ENCODE peak calls at places on chromosomes 2 and 18, in seven cellular contexts. One of them, this sample, is unnamed.

GRCh38 chr2:85428343-85428881 is 9.9 kb downstream of the SH2D6 start:
- DNase-seq in nephron progenitor cell: no peak
- DNase-seq in foreskin fibroblast: peak
- DNase-seq in GM12865: no peak
- DNase-seq in endodermal cell: no peak
- DNase-seq in AG09319: no peak
- DNase-seq in uterus: no peak
- DNase-seq in this sample: no peak

GRCh38 chr2:210964141-210964764 is 407.9 kb downstream of the CPS1 start:
- DNase-seq in foreskin fibroblast: no peak
- DNase-seq in AG09319: no peak
- DNase-seq in endodermal cell: no peak
- DNase-seq in GM12865: no peak
- DNase-seq in uterus: no peak
- DNase-seq in nephron progenitor cell: no peak
- DNase-seq in this sample: no peak

GRCh38 chr2:107325983-107326786 is 440.2 kb upstream of the ST6GAL2 start:
- DNase-seq in endodermal cell: no peak
- DNase-seq in GM12865: no peak
- DNase-seq in nephron progenitor cell: no peak
- DNase-seq in AG09319: no peak
- DNase-seq in foreskin fibroblast: peak
- DNase-seq in uterus: no peak
- DNase-seq in this sample: no peak

GRCh38 chr2:95008311-95008710 is 17.2 kb upstream of the MAL start:
- DNase-seq in AG09319: no peak
- DNase-seq in nephron progenitor cell: no peak
- DNase-seq in foreskin fibroblast: no peak
- DNase-seq in uterus: no peak
- DNase-seq in endodermal cell: no peak
- DNase-seq in GM12865: no peak
- DNase-seq in this sample: no peak

GRCh38 chr2:168819829-168820489 is 17.5 kb downstream of the NOSTRIN start:
- DNase-seq in foreskin fibroblast: no peak
- DNase-seq in uterus: no peak
- DNase-seq in endodermal cell: no peak
- DNase-seq in nephron progenitor cell: no peak
- DNase-seq in AG09319: no peak
- DNase-seq in GM12865: no peak
- DNase-seq in this sample: no peak

GRCh38 chr18:12946549-12947354 is 1.1 kb upstream of the SEH1L start:
- DNase-seq in AG09319: peak
- DNase-seq in nephron progenitor cell: peak
- DNase-seq in GM12865: peak
- DNase-seq in endodermal cell: peak
- DNase-seq in foreskin fibroblast: peak
- DNase-seq in uterus: peak
- DNase-seq in this sample: no peak

GRCh38 chr2:144462266-144462665 is 57.7 kb downstream of the ZEB2 start:
- DNase-seq in foreskin fibroblast: no peak
- DNase-seq in GM12865: no peak
- DNase-seq in nephron progenitor cell: no peak
- DNase-seq in AG09319: no peak
- DNase-seq in endodermal cell: no peak
- DNase-seq in uterus: no peak
- DNase-seq in this sample: no peak

GRCh38 chr2:17757321-17757720 is 3.4 kb downstream of the GEN1 start:
- DNase-seq in AG09319: no peak
- DNase-seq in endodermal cell: no peak
- DNase-seq in GM12865: no peak
- DNase-seq in uterus: no peak
- DNase-seq in foreskin fibroblast: peak
- DNase-seq in nephron progenitor cell: no peak
- DNase-seq in this sample: no peak

GRCh38 chr2:188598551-188598950 is 306.9 kb downstream of the GULP1 start:
- DNase-seq in GM12865: no peak
- DNase-seq in endodermal cell: no peak
- DNase-seq in uterus: peak
- DNase-seq in nephron progenitor cell: no peak
- DNase-seq in foreskin fibroblast: no peak
- DNase-seq in AG09319: no peak
- DNase-seq in this sample: no peak

GRCh38 chr2:1593371-1594205 is 150.7 kb downstream of the PXDN start:
- DNase-seq in foreskin fibroblast: peak
- DNase-seq in AG09319: peak
- DNase-seq in endodermal cell: peak
- DNase-seq in uterus: no peak
- DNase-seq in GM12865: no peak
- DNase-seq in nephron progenitor cell: no peak
- DNase-seq in this sample: no peak

GRCh38 chr18:58058720-58059119 is 14.7 kb downstream of the NEDD4L start:
- DNase-seq in foreskin fibroblast: peak
- DNase-seq in GM12865: no peak
- DNase-seq in AG09319: no peak
- DNase-seq in nephron progenitor cell: no peak
- DNase-seq in uterus: no peak
- DNase-seq in endodermal cell: no peak
- DNase-seq in this sample: no peak

GRCh38 chr18:3328522-3328921 is 66.6 kb downstream of the MYL12B start:
- DNase-seq in endodermal cell: no peak
- DNase-seq in GM12865: no peak
- DNase-seq in foreskin fibroblast: no peak
- DNase-seq in uterus: no peak
- DNase-seq in nephron progenitor cell: no peak
- DNase-seq in AG09319: no peak
- DNase-seq in this sample: no peak

GRCh38 chr2:233130481-233130970 is 70.4 kb downstream of the INPP5D start:
- DNase-seq in foreskin fibroblast: no peak
- DNase-seq in uterus: no peak
- DNase-seq in GM12865: no peak
- DNase-seq in endodermal cell: no peak
- DNase-seq in nephron progenitor cell: no peak
- DNase-seq in AG09319: no peak
- DNase-seq in this sample: no peak

GRCh38 chr2:24058887-24059286 is 9.3 kb downstream of the FKBP1B start:
- DNase-seq in uterus: no peak
- DNase-seq in AG09319: no peak
- DNase-seq in nephron progenitor cell: no peak
- DNase-seq in endodermal cell: no peak
- DNase-seq in GM12865: no peak
- DNase-seq in foreskin fibroblast: no peak
- DNase-seq in this sample: no peak

GRCh38 chr2:168369087-168369486 is 87.0 kb upstream of the CERS6 start:
- DNase-seq in GM12865: no peak
- DNase-seq in endodermal cell: no peak
- DNase-seq in AG09319: no peak
- DNase-seq in nephron progenitor cell: no peak
- DNase-seq in uterus: no peak
- DNase-seq in foreskin fibroblast: no peak
- DNase-seq in this sample: no peak

GRCh38 chr2:15941483-15941853 is 1.1 kb downstream of the MYCN start:
- DNase-seq in endodermal cell: peak
- DNase-seq in foreskin fibroblast: no peak
- DNase-seq in uterus: no peak
- DNase-seq in nephron progenitor cell: peak
- DNase-seq in AG09319: no peak
- DNase-seq in GM12865: no peak
- DNase-seq in this sample: no peak

GRCh38 chr2:237515621-237516275 is 28.7 kb downstream of the MLPH start:
- DNase-seq in AG09319: no peak
- DNase-seq in uterus: no peak
- DNase-seq in endodermal cell: no peak
- DNase-seq in GM12865: no peak
- DNase-seq in nephron progenitor cell: no peak
- DNase-seq in foreskin fibroblast: no peak
- DNase-seq in this sample: no peak

GRCh38 chr2:9964334-9964980 is 13.0 kb downstream of the GRHL1 start:
- DNase-seq in foreskin fibroblast: no peak
- DNase-seq in GM12865: no peak
- DNase-seq in AG09319: no peak
- DNase-seq in endodermal cell: no peak
- DNase-seq in uterus: no peak
- DNase-seq in nephron progenitor cell: no peak
- DNase-seq in this sample: no peak

GRCh38 chr2:239991689-239992314 is 33.3 kb downstream of the NDUFA10 start:
- DNase-seq in endodermal cell: no peak
- DNase-seq in uterus: no peak
- DNase-seq in foreskin fibroblast: peak
- DNase-seq in GM12865: peak
- DNase-seq in AG09319: peak
- DNase-seq in nephron progenitor cell: peak
- DNase-seq in this sample: peak

GRCh38 chr2:239993291-239993690 is 31.9 kb downstream of the NDUFA10 start:
- DNase-seq in uterus: no peak
- DNase-seq in endodermal cell: no peak
- DNase-seq in AG09319: no peak
- DNase-seq in nephron progenitor cell: no peak
- DNase-seq in foreskin fibroblast: no peak
- DNase-seq in GM12865: no peak
- DNase-seq in this sample: no peak

GRCh38 chr2:239990966-239991365 is 34.2 kb downstream of the NDUFA10 start:
- DNase-seq in AG09319: no peak
- DNase-seq in GM12865: no peak
- DNase-seq in endodermal cell: no peak
- DNase-seq in nephron progenitor cell: no peak
- DNase-seq in foreskin fibroblast: no peak
- DNase-seq in uterus: no peak
- DNase-seq in this sample: no peak

GRCh38 chr2:239998006-239998405 is 27.1 kb downstream of the NDUFA10 start:
- DNase-seq in GM12865: no peak
- DNase-seq in endodermal cell: no peak
- DNase-seq in AG09319: no peak
- DNase-seq in uterus: no peak
- DNase-seq in foreskin fibroblast: no peak
- DNase-seq in nephron progenitor cell: no peak
- DNase-seq in this sample: no peak

GRCh38 chr2:239994086-239994485 is 31.1 kb downstream of the NDUFA10 start:
- DNase-seq in AG09319: no peak
- DNase-seq in foreskin fibroblast: no peak
- DNase-seq in nephron progenitor cell: no peak
- DNase-seq in endodermal cell: no peak
- DNase-seq in uterus: no peak
- DNase-seq in GM12865: no peak
- DNase-seq in this sample: no peak
- TF ChIP-seq CTCF in AG09319: no peak
- TF ChIP-seq CTCF in foreskin fibroblast: no peak
- TF ChIP-seq CTCF in nephron progenitor cell: no peak
- TF ChIP-seq CTCF in endodermal cell: no peak
- TF ChIP-seq CTCF in uterus: no peak
- TF ChIP-seq CTCF in GM12865: no peak
- TF ChIP-seq CTCF in this sample: no peak

GRCh38 chr2:174656671-174657171 is 59.1 kb upstream of the WIPF1 start:
- DNase-seq in nephron progenitor cell: no peak
- DNase-seq in endodermal cell: no peak
- DNase-seq in GM12865: no peak
- DNase-seq in uterus: no peak
- DNase-seq in foreskin fibroblast: no peak
- DNase-seq in AG09319: no peak
- DNase-seq in this sample: no peak
- TF ChIP-seq CTCF in nephron progenitor cell: no peak
- TF ChIP-seq CTCF in endodermal cell: no peak
- TF ChIP-seq CTCF in GM12865: no peak
- TF ChIP-seq CTCF in uterus: no peak
- TF ChIP-seq CTCF in foreskin fibroblast: no peak
- TF ChIP-seq CTCF in AG09319: no peak
- TF ChIP-seq CTCF in this sample: no peak

GRCh38 chr18:76984193-76985155 is 148.1 kb downstream of the MBP start:
- DNase-seq in foreskin fibroblast: no peak
- DNase-seq in endodermal cell: peak
- DNase-seq in AG09319: no peak
- DNase-seq in uterus: no peak
- DNase-seq in GM12865: no peak
- DNase-seq in nephron progenitor cell: no peak
- DNase-seq in this sample: no peak

GRCh38 chr18:76982038-76982437 is 150.5 kb downstream of the MBP start:
- DNase-seq in endodermal cell: peak
- DNase-seq in foreskin fibroblast: no peak
- DNase-seq in uterus: no peak
- DNase-seq in nephron progenitor cell: no peak
- DNase-seq in AG09319: no peak
- DNase-seq in GM12865: no peak
- DNase-seq in this sample: no peak

GRCh38 chr18:76983184-76983583 is 149.4 kb downstream of the MBP start:
- DNase-seq in AG09319: peak
- DNase-seq in nephron progenitor cell: peak
- DNase-seq in uterus: peak
- DNase-seq in foreskin fibroblast: peak
- DNase-seq in GM12865: peak
- DNase-seq in endodermal cell: peak
- DNase-seq in this sample: peak

GRCh38 chr18:76985156-76985950 is 147.2 kb downstream of the MBP start:
- DNase-seq in nephron progenitor cell: no peak
- DNase-seq in uterus: no peak
- DNase-seq in endodermal cell: peak
- DNase-seq in AG09319: no peak
- DNase-seq in foreskin fibroblast: no peak
- DNase-seq in GM12865: no peak
- DNase-seq in this sample: no peak

DNA sequence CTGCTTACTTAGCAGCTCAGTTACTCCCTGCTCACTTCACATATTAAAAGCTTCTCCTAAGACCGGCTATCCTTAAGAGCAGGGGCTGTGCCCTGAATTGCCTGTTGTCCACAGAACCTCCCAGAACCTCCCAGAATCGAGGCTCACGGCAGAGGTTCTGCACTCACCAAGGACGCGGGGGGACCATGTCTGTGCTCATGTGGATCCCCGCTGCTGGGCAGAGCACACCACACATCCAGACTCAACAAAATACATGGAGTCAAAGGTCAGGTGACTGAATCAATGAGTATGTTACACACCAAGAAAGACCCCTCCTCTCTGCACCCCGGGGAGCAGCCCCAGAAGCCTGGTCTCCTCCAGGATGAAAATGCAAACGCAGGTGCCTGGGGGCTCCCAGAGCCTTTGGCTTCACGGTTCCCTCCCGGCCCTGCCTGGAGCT is 149.0 kb downstream of the MBP start:
- DNase-seq in AG09319: no peak
- DNase-seq in uterus: no peak
- DNase-seq in foreskin fibroblast: no peak
- DNase-seq in GM12865: no peak
- DNase-seq in endodermal cell: no peak
- DNase-seq in nephron progenitor cell: no peak
- DNase-seq in this sample: no peak
- TF ChIP-seq CTCF in AG09319: no peak
- TF ChIP-seq CTCF in uterus: no peak
- TF ChIP-seq CTCF in foreskin fibroblast: no peak
- TF ChIP-seq CTCF in GM12865: no peak
- TF ChIP-seq CTCF in endodermal cell: peak
- TF ChIP-seq CTCF in nephron progenitor cell: no peak
- TF ChIP-seq CTCF in this sample: no peak

DNA sequence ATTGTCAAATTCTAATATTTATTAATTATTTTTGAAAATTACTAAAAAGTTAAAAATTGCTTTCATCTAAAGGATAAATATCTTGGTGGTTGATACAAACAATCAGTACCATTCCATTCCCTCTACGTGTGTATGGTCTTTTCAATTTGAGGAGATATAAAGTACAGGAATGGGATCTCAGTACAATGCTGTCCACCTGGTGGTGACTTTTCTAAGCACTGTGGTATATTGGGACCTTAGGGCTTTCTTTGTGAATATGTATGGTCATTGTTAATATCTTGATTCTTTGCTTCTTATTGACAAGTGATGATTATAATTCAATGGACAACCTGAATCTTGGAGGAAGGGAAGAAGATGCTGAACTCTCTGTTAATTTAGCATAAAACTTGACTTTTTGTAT is 83.1 kb downstream of the NBEAL1 start:
- DNase-seq in nephron progenitor cell: no peak
- DNase-seq in foreskin fibroblast: peak
- DNase-seq in uterus: no peak
- DNase-seq in GM12865: no peak
- DNase-seq in AG09319: no peak
- DNase-seq in endodermal cell: no peak
- DNase-seq in this sample: no peak
- TF ChIP-seq CTCF in nephron progenitor cell: peak
- TF ChIP-seq CTCF in foreskin fibroblast: no peak
- TF ChIP-seq CTCF in uterus: no peak
- TF ChIP-seq CTCF in GM12865: no peak
- TF ChIP-seq CTCF in AG09319: peak
- TF ChIP-seq CTCF in endodermal cell: peak
- TF ChIP-seq CTCF in this sample: no peak

This sample was measured in GM13977.